ENCODE peak calls at places on chromosome 16, in four cellular contexts. One of them, this sample, is unnamed.

GRCh38 chr16:46974352-46974751 is 878 bp upstream of the DNAJA2 start:
- DNase-seq in K562: peak
- DNase-seq in uterus: no peak
- DNase-seq in fibroblast of lung: peak
- DNase-seq in this sample: peak

GRCh38 chr16:30183236-30183960 is at the start of gene CORO1A:
- DNase-seq in K562: peak
- DNase-seq in uterus: peak
- DNase-seq in fibroblast of lung: peak
- DNase-seq in this sample: peak

GRCh38 chr16:8109510-8110369 is 480.6 kb downstream of the TMEM114 start:
- DNase-seq in uterus: no peak
- DNase-seq in fibroblast of lung: no peak
- DNase-seq in K562: peak
- DNase-seq in this sample: no peak

GRCh38 chr16:81601008-81601428 is 156.4 kb downstream of the CMIP start:
- DNase-seq in uterus: no peak
- DNase-seq in fibroblast of lung: peak
- DNase-seq in K562: no peak
- DNase-seq in this sample: peak

GRCh38 chr16:25260416-25260815 is 2.8 kb upstream of the ZKSCAN2 start:
- DNase-seq in fibroblast of lung: no peak
- DNase-seq in K562: no peak
- DNase-seq in uterus: no peak
- DNase-seq in this sample: no peak

GRCh38 chr16:31333686-31334649 is 21.0 kb upstream of the ITGAX start:
- DNase-seq in K562: peak
- DNase-seq in uterus: no peak
- DNase-seq in fibroblast of lung: peak
- DNase-seq in this sample: peak

GRCh38 chr16:75262104-75262799 is 10.8 kb upstream of the BCAR1 start:
- DNase-seq in K562: no peak
- DNase-seq in fibroblast of lung: no peak
- DNase-seq in uterus: peak
- DNase-seq in this sample: no peak

GRCh38 chr16:27644165-27644564 is 94.2 kb downstream of the KATNIP start:
- DNase-seq in uterus: no peak
- DNase-seq in fibroblast of lung: no peak
- DNase-seq in K562: no peak
- DNase-seq in this sample: no peak

GRCh38 chr16:62041401-62041800 is 5.2 kb upstream of the CDH8 start:
- DNase-seq in K562: peak
- DNase-seq in fibroblast of lung: no peak
- DNase-seq in uterus: no peak
- DNase-seq in this sample: peak

GRCh38 chr16:48622456-48623303 is 12.7 kb upstream of the N4BP1 start:
- DNase-seq in fibroblast of lung: no peak
- DNase-seq in K562: no peak
- DNase-seq in uterus: no peak
- DNase-seq in this sample: no peak

GRCh38 chr16:27436921-27437650 is 35.1 kb downstream of the IL21R start:
- DNase-seq in fibroblast of lung: no peak
- DNase-seq in uterus: peak
- DNase-seq in K562: no peak
- DNase-seq in this sample: no peak

GRCh38 chr16:6345090-6345489 is 987.6 kb upstream of the RBFOX1 start:
- DNase-seq in K562: peak
- DNase-seq in fibroblast of lung: no peak
- DNase-seq in uterus: no peak
- DNase-seq in this sample: no peak

GRCh38 chr16:79426663-79427062 is 173.9 kb downstream of the MAF start:
- DNase-seq in uterus: no peak
- DNase-seq in K562: no peak
- DNase-seq in fibroblast of lung: no peak
- DNase-seq in this sample: no peak
- H3K27ac ChIP-seq in uterus: no peak
- H3K27ac ChIP-seq in K562: no peak
- H3K27ac ChIP-seq in fibroblast of lung: no peak
- H3K27ac ChIP-seq in this sample: no peak

DNA sequence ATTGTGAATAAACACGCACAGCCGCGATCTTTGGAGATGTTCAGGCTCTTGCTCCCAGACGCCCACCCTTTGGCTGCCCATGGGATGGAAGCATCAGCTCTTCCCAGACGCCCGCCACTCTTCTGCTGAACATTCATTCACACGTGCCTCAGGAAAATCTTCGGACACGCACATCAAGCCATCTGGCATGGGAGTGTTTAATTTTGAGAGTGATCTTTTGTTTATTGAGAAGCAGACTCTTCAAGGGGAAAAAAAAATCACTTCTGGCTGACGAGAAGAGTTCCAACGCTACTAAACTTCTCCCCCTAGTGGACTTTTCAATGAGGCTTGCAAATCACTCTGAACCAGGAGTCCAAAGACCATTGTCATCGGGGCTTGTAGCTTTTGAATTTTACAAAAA is 62.0 kb upstream of the NUDT7 start:
- DNase-seq in fibroblast of lung: peak
- DNase-seq in uterus: no peak
- DNase-seq in K562: peak
- DNase-seq in this sample: peak
- TF ChIP-seq CTCF in fibroblast of lung: peak
- TF ChIP-seq CTCF in uterus: peak
- TF ChIP-seq CTCF in K562: peak
- TF ChIP-seq CTCF in this sample: peak

GRCh38 chr16:57062329-57062728 is 30.1 kb upstream of the CPNE2 start:
- DNase-seq in uterus: no peak
- DNase-seq in fibroblast of lung: no peak
- DNase-seq in K562: peak
- DNase-seq in this sample: no peak
- H3K27ac ChIP-seq in uterus: no peak
- H3K27ac ChIP-seq in fibroblast of lung: no peak
- H3K27ac ChIP-seq in K562: peak
- H3K27ac ChIP-seq in this sample: peak

GRCh38 chr16:4525069-4525468 is 13.5 kb downstream of the CDIP1 start:
- DNase-seq in fibroblast of lung: no peak
- DNase-seq in K562: no peak
- DNase-seq in uterus: no peak
- DNase-seq in this sample: no peak
- TF ChIP-seq CTCF in fibroblast of lung: no peak
- TF ChIP-seq CTCF in K562: no peak
- TF ChIP-seq CTCF in uterus: no peak
- TF ChIP-seq CTCF in this sample: no peak

DNA sequence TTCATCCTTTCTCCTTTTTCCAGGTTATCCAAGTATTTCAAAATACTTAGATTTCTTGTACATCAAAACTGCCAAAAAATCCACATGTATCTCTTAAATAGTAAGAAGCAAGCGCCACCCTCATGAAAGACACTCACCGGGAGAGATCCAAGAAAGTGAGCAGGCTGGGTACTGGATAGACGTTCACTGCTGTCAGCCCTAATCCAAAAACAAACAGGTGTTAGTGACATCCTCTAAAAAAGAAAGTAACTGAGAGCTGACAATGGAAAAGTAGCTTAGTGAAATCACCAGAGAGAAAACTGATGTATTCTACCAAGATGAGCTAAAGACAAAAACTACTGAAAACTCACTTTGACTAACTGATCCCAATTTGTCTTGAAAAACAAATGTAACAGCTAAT is 46.1 kb downstream of the MARVELD3 start:
- DNase-seq in K562: no peak
- DNase-seq in uterus: no peak
- DNase-seq in fibroblast of lung: no peak
- DNase-seq in this sample: no peak
- H3K27ac ChIP-seq in K562: no peak
- H3K27ac ChIP-seq in uterus: no peak
- H3K27ac ChIP-seq in fibroblast of lung: no peak
- H3K27ac ChIP-seq in this sample: no peak

DNA sequence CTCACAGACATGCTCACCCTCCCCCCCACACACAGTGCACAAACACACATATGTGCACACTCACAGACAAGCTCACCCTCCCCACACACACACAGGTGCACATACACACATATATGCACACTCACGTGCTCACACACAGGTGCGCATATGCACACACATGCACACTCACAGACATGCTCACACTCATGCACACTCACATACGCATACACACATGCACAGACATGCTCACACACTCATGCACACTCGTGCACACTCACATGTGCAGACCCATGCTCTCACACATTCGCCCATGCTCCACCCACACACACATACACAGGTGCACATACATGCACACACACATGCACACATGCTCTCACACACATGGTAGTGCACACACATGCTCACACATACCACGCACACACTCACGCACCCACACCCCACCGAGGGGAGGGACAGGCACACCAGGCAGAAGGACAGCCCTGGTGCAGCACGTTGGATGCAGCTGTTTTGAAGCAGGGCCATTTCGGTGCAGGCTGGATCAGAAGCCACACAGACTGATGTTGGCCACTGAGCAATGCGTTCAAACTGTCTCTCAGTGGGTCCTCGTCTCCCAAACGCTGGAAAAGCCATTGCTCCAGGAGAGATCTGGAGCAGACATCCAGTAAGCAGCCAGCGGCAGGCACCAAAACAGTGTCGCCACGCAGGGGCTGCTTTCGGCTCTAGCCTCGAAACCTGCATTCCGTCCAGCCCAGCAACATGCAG is 86.2 kb upstream of the ZNF469 start:
- DNase-seq in K562: no peak
- DNase-seq in uterus: no peak
- DNase-seq in fibroblast of lung: no peak
- DNase-seq in this sample: no peak
- TF ChIP-seq CTCF in K562: no peak
- TF ChIP-seq CTCF in uterus: no peak
- TF ChIP-seq CTCF in fibroblast of lung: no peak
- TF ChIP-seq CTCF in this sample: no peak

DNA sequence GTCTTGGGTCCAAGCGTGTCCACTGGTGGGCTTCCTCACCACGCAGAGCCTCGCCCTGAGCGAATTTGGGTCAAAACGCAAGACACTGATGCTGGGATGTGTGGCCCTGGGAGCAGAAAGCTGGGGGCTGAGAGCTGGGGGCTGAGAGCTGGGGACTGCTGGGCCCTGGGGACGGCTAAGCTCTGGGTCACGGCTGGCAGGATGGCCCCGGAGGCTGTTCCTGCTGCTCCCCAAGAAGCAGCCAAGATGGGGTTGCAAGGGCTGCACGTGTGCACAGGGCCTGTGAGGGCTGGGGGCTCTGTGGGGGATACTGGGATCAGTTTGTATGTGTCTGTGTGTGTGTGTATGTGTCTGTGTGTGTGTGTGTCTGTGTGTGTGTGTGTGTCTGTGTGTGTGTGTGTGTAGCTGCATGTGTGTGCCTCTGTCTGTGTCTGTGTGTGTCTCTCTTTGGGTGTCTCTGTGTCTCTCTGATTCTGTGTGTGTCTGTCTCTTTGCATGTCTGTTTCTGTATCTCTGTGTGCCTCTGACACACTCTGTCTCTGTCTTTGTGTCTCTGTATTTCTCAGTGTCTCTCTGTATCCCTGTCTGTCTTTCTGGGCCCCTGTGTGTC is 38.2 kb upstream of the CIBAR2 start:
- DNase-seq in K562: no peak
- DNase-seq in fibroblast of lung: no peak
- DNase-seq in uterus: no peak
- DNase-seq in this sample: no peak
- H3K27ac ChIP-seq in K562: no peak
- H3K27ac ChIP-seq in fibroblast of lung: no peak
- H3K27ac ChIP-seq in uterus: no peak
- H3K27ac ChIP-seq in this sample: peak

GRCh38 chr16:9932919-9933653 is 249.1 kb downstream of the GRIN2A start:
- DNase-seq in K562: no peak
- DNase-seq in uterus: no peak
- DNase-seq in fibroblast of lung: no peak
- DNase-seq in this sample: no peak
- TF ChIP-seq CTCF in K562: no peak
- TF ChIP-seq CTCF in uterus: no peak
- TF ChIP-seq CTCF in fibroblast of lung: no peak
- TF ChIP-seq CTCF in this sample: no peak

This sample was measured in RWPE1.